ENCODE peak calls at places on chromosomes 3 and 15, in five cellular contexts. Q, W, L, J and G are unnamed samples.

GRCh38 chr15:58574612-58575011 is 142.8 kb downstream of the LIPC start:
- DNase-seq in J (no peak), W (no peak), L (no peak), Q (no peak), G (no peak)

GRCh38 chr15:82944840-82945239 is 7.7 kb downstream of the HOMER2 start:
- DNase-seq in J (peak), W (no peak), L (no peak), Q (no peak), G (no peak)

GRCh38 chr3:56702487-56703315 is 19.6 kb upstream of the TASOR start:
- DNase-seq in J (peak), L (no peak), W (no peak), Q (peak), G (peak)

GRCh38 chr15:51771773-51772172 is 20.4 kb downstream of the TMOD2 start:
- DNase-seq in Q (no peak), W (no peak), J (no peak), L (no peak), G (no peak)

GRCh38 chr3:148992027-148992634 is 791 bp downstream of the GYG1 start:
- DNase-seq in Q (peak), W (peak), J (peak), L (peak), G (no peak)

GRCh38 chr15:78276032-78276943 is 11.9 kb downstream of the DNAJA4 start:
- DNase-seq in L (no peak), W (no peak), J (no peak), Q (no peak), G (no peak)

GRCh38 chr15:81271761-81272644 is 51.9 kb downstream of the STARD5 start:
- DNase-seq in J (no peak), Q (no peak), W (no peak), L (no peak), G (no peak)

GRCh38 chr15:72992733-72993321 is 59.4 kb upstream of the NEO1 start:
- DNase-seq in J (peak), W (no peak), L (no peak), Q (no peak), G (no peak)

GRCh38 chr3:36911990-36912804 is 32.7 kb downstream of the TRANK1 start:
- DNase-seq in Q (peak), J (peak), W (no peak), L (no peak), G (peak)

GRCh38 chr3:4751057-4752051 is 227.9 kb upstream of the BHLHE40 start:
- DNase-seq in J (peak), Q (no peak), L (no peak), W (peak), G (no peak)

GRCh38 chr3:88142094-88142624 is 7.6 kb upstream of the C3orf38 start:
- DNase-seq in W (no peak), L (no peak), Q (peak), J (peak), G (no peak)

GRCh38 chr3:53045107-53045783 is 628 bp downstream of the SFMBT1 start:
- DNase-seq in L (peak), J (peak), Q (peak), W (peak), G (no peak)

GRCh38 chr3:88440701-88441100 is 290.9 kb downstream of the C3orf38 start:
- DNase-seq in L (no peak), Q (no peak), W (no peak), J (no peak), G (no peak)

GRCh38 chr3:3216401-3216800 is 36.9 kb upstream of the CRBN start:
- DNase-seq in Q (no peak), L (no peak), J (no peak), W (no peak), G (no peak)
- H3K4me3 ChIP-seq in Q (no peak), L (no peak), J (no peak), W (no peak), G (no peak)

GRCh38 chr3:129602309-129602708 is 4.2 kb downstream of the PLXND1 start:
- DNase-seq in W (no peak), L (no peak), Q (no peak), J (no peak), G (no peak)

GRCh38 chr3:129603561-129603942 is 2.9 kb downstream of the PLXND1 start:
- DNase-seq in L (peak), Q (no peak), W (no peak), J (no peak), G (no peak)

GRCh38 chr3:129600348-129600747 is 6.1 kb downstream of the PLXND1 start:
- DNase-seq in L (no peak), Q (no peak), W (no peak), J (no peak), G (no peak)

GRCh38 chr3:129602730-129603560 is 3.5 kb downstream of the PLXND1 start:
- DNase-seq in L (peak), J (peak), Q (no peak), W (peak), G (no peak)

GRCh38 chr3:129601713-129602112 is 4.8 kb downstream of the PLXND1 start:
- DNase-seq in L (no peak), J (no peak), Q (no peak), W (no peak), G (no peak)
- H3K4me3 ChIP-seq in L (peak), J (no peak), Q (no peak), W (no peak), G (no peak)

GRCh38 chr15:34721157-34721801 is 33.5 kb downstream of the GJD2 start:
- DNase-seq in W (no peak), Q (no peak), L (no peak), J (no peak), G (no peak)
- H3K4me3 ChIP-seq in W (no peak), Q (no peak), L (peak), J (no peak), G (no peak)

GRCh38 chr15:85493258-85493657 is 112.9 kb downstream of the AKAP13 start:
- DNase-seq in Q (no peak), L (no peak), J (no peak), W (no peak), G (no peak)
- H3K4me3 ChIP-seq in Q (no peak), L (no peak), J (no peak), W (no peak), G (no peak)

GRCh38 chr15:75348563-75349350 is 1.9 kb downstream of the NEIL1 start:
- DNase-seq in W (no peak), J (no peak), Q (no peak), L (no peak), G (no peak)

GRCh38 chr15:75352186-75352585 is 5.3 kb downstream of the NEIL1 start:
- DNase-seq in Q (no peak), L (no peak), W (no peak), J (no peak), G (no peak)

GRCh38 chr15:75350601-75351331 is 3.9 kb downstream of the NEIL1 start:
- DNase-seq in L (no peak), Q (no peak), W (no peak), J (peak), G (no peak)

GRCh38 chr15:75348034-75348562 is 1.3 kb downstream of the NEIL1 start:
- DNase-seq in Q (no peak), W (no peak), L (no peak), J (no peak), G (no peak)

GRCh38 chr15:75349851-75350588 is 3.2 kb downstream of the NEIL1 start:
- DNase-seq in J (no peak), Q (peak), W (no peak), L (no peak), G (peak)
- H3K4me3 ChIP-seq in J (no peak), Q (no peak), W (no peak), L (no peak), G (no peak)